ENCODE peak calls at places on chromosomes 7 and 10, in six cellular contexts. Z is Ammon's horn; D is endothelial cell; K is activated CD4-positive, CD25-positive, alpha-beta regulatory T cell; Y is ELR; N is activated CD4-positive, alpha-beta memory T cell treated with anti-CD3 and anti-CD28 coated beads, Interleukin-2, amount 10 ng/mL, durations not matched to agents 7 days and 5 days. W is an unnamed sample.

GRCh38 chr7:138328215-138328614 is 131.8 kb upstream of the TRIM24 start:
- DNase-seq in Z (no peak), D (no peak), K (no peak), Y (no peak), N (no peak), W (no peak)

GRCh38 chr10:78891741-78892140 is 177.0 kb upstream of the ZMIZ1 start:
- DNase-seq in Z (no peak), D (no peak), K (no peak), Y (no peak), N (no peak), W (no peak)

GRCh38 chr10:124864421-124865193 is 63.0 kb downstream of the ABRAXAS2 start:
- DNase-seq in Z (no peak), D (no peak), K (no peak), Y (peak; percentile 19), N (no peak), W (no peak)

GRCh38 chr10:24255907-24256306 is 47.0 kb downstream of the KIAA1217 start:
- DNase-seq in Z (no peak), D (no peak), K (no peak), Y (no peak), N (no peak), W (peak; percentile 30)

GRCh38 chr7:44609829-44610228 is 3.4 kb downstream of the OGDH start:
- DNase-seq in Z (no peak), D (no peak), K (no peak), Y (no peak), N (no peak), W (no peak)

GRCh38 chr10:106182542-106182941 is 982.0 kb downstream of the SORCS1 start:
- DNase-seq in Z (no peak), D (no peak), K (no peak), Y (no peak), N (no peak), W (no peak)

GRCh38 chr7:121180436-121181063 is 148.2 kb upstream of the WNT16 start:
- DNase-seq in Z (no peak), D (no peak), K (no peak), Y (no peak), N (no peak), W (no peak)

GRCh38 chr10:78623577-78624215 is 445.1 kb upstream of the ZMIZ1 start:
- DNase-seq in Z (no peak), D (no peak), K (no peak), Y (peak; percentile 70), N (no peak), W (peak; percentile 39)

GRCh38 chr7:31122649-31123058 is 70.5 kb downstream of the ADCYAP1R1 start:
- DNase-seq in Z (peak; percentile 90), D (peak; percentile 73), K (no peak), Y (peak; percentile 84), N (peak; percentile 51), W (peak; percentile 74)

GRCh38 chr10:1776127-1776662 is 38.9 kb upstream of the ADARB2 start:
- DNase-seq in Z (no peak), D (no peak), K (no peak), Y (no peak), N (no peak), W (no peak)

GRCh38 chr10:123272171-123272570 is 118.0 kb downstream of the BUB3 start:
- DNase-seq in Z (no peak), D (no peak), K (no peak), Y (peak; percentile 19), N (no peak), W (no peak)

GRCh38 chr10:60140681-60141632 is 234.6 kb upstream of the CCDC6 start:
- DNase-seq in Z (no peak), D (peak; percentile 9), K (no peak), Y (no peak), N (no peak), W (peak; percentile 96)

GRCh38 chr10:84076047-84076388 is 63.3 kb upstream of the GHITM start:
- DNase-seq in Z (no peak), D (no peak), K (no peak), Y (peak; percentile 30), N (no peak), W (no peak)

GRCh38 chr10:51029172-51029641 is 45.1 kb upstream of the PRKG1 start:
- DNase-seq in Z (no peak), D (no peak), K (no peak), Y (peak; percentile 10), N (no peak), W (no peak)

GRCh38 chr7:68470836-68471235 is 1127.4 kb upstream of the AUTS2 start:
- DNase-seq in Z (no peak), D (no peak), K (no peak), Y (no peak), N (no peak), W (no peak)

GRCh38 chr10:71963351-71963755 is 842 bp upstream of the CHST3 start:
- DNase-seq in Z (no peak), D (no peak), K (no peak), Y (no peak), N (no peak), W (no peak)

GRCh38 chr7:18655506-18655905 is 160.0 kb downstream of the HDAC9 start:
- DNase-seq in Z (no peak), D (no peak), K (no peak), Y (no peak), N (no peak), W (no peak)

GRCh38 chr10:58436071-58436470 is 50.9 kb downstream of the TFAM start:
- DNase-seq in Z (no peak), D (peak; percentile 22), K (no peak), Y (peak; percentile 65), N (no peak), W (no peak)

GRCh38 chr10:77351386-77351785 is 286.2 kb downstream of the KCNMA1 start:
- DNase-seq in Z (no peak), D (no peak), K (no peak), Y (peak; percentile 82), N (no peak), W (no peak)

GRCh38 chr10:70114902-70115301 is 17.7 kb downstream of the AIFM2 start:
- DNase-seq in Z (no peak), D (no peak), K (no peak), Y (no peak), N (no peak), W (no peak)

GRCh38 chr7:150406565-150407421 is 27.7 kb downstream of the ZNF775 start:
- DNase-seq in Z (no peak), D (no peak), K (no peak), Y (no peak), N (peak; percentile 58), W (no peak)

GRCh38 chr10:76884673-76885275 is 752.8 kb downstream of the KCNMA1 start:
- DNase-seq in Z (no peak), D (no peak), K (no peak), Y (no peak), N (no peak), W (no peak)

GRCh38 chr7:70156052-70156451 is 557.8 kb downstream of the AUTS2 start:
- DNase-seq in Z (no peak), D (no peak), K (no peak), Y (no peak), N (no peak), W (no peak)

GRCh38 chr7:70596575-70596891 is 535.4 kb upstream of the GALNT17 start:
- DNase-seq in Z (no peak), D (no peak), K (no peak), Y (no peak), N (no peak), W (no peak)

GRCh38 chr7:135763261-135763660 is 14.6 kb upstream of the FAM180A start:
- DNase-seq in Z (no peak), D (no peak), K (no peak), Y (no peak), N (no peak), W (no peak)

W was measured in HAP-1.